ENCODE peak calls at places on chromosomes 12 and 14, in four cellular contexts. Y, G, V and W are unnamed samples.
A peak's percentile ranks its signal among the peaks of the same experiment; 100 is the strongest.

GRCh38 chr14:26174395-26174794 is 423.4 kb downstream of the NOVA1 start:
- DNase-seq in G (no peak), Y (no peak), V (no peak), W (no peak)

GRCh38 chr12:57027011-57027804 is 10.9 kb upstream of the TAC3 start:
- DNase-seq in Y (no peak), V (no peak), G (no peak), W (no peak)

GRCh38 chr12:14960548-14961465 is 594 bp downstream of the ARHGDIB start:
- DNase-seq in V (peak; percentile 49), G (peak; percentile 51), Y (no peak), W (peak; percentile 50)

GRCh38 chr12:77120156-77120555 is 54.8 kb upstream of the E2F7 start:
- DNase-seq in Y (no peak), V (no peak), G (peak; percentile 81), W (no peak)

GRCh38 chr12:109743076-109743910 is 29.7 kb downstream of the FAM222A start:
- DNase-seq in V (no peak), Y (no peak), G (no peak), W (no peak)

GRCh38 chr12:89797436-89797835 is 88.8 kb upstream of the ATP2B1 start:
- DNase-seq in Y (no peak), G (no peak), V (no peak), W (no peak)

GRCh38 chr14:52862652-52863338 is 71.4 kb upstream of the GNPNAT1 start:
- DNase-seq in Y (no peak), V (no peak), G (peak; percentile 81), W (no peak)

GRCh38 chr12:98645572-98646067 is 530 bp downstream of the APAF1 start:
- DNase-seq in G (peak; percentile 27), Y (peak; percentile 18), V (no peak), W (no peak)

GRCh38 chr14:73884438-73885190 is 2.0 kb upstream of the ZNF410 start:
- DNase-seq in V (no peak), Y (no peak), G (no peak), W (no peak)

GRCh38 chr12:107992870-107993451 is 136.1 kb upstream of the WSCD2 start:
- DNase-seq in V (no peak), Y (no peak), G (peak; percentile 29), W (no peak)

GRCh38 chr12:9941838-9942237 is 9.7 kb upstream of the CLEC2A start:
- DNase-seq in V (no peak), G (no peak), Y (no peak), W (no peak)

GRCh38 chr12:121513464-121514183 is 67.2 kb downstream of the KDM2B start:
- DNase-seq in G (peak; percentile 22), Y (no peak), V (no peak), W (no peak)

GRCh38 chr14:90561031-90561430 is 164.2 kb downstream of the CALM1 start:
- DNase-seq in V (no peak), G (no peak), Y (no peak), W (no peak)

GRCh38 chr12:132729541-132730320 is 19.1 kb downstream of the PGAM5 start:
- DNase-seq in V (no peak), Y (no peak), G (peak; percentile 32), W (no peak)

GRCh38 chr14:71319646-71320045 is 412.4 kb downstream of the PCNX1 start:
- DNase-seq in G (peak; percentile 32), Y (no peak), V (no peak), W (no peak)

GRCh38 chr12:101839324-101840283 is 8.8 kb upstream of the GNPTAB start:
- DNase-seq in V (peak; percentile 37), G (peak; percentile 70), Y (peak; percentile 27), W (peak; percentile 58)

GRCh38 chr14:103021817-103022668 is 35.3 kb downstream of the CDC42BPB start:
- DNase-seq in G (peak; percentile 33), Y (no peak), V (no peak), W (no peak)

GRCh38 chr14:64844272-64844671 is 35.4 kb downstream of the SPTB start:
- DNase-seq in V (no peak), Y (no peak), G (no peak), W (no peak)

GRCh38 chr12:33439587-33440011 is at the start of gene SYT10:
- DNase-seq in G (no peak), V (no peak), Y (no peak), W (no peak)

GRCh38 chr14:72948481-72949138 is 22.3 kb downstream of the DCAF4 start:
- DNase-seq in Y (peak; percentile 39), V (peak; percentile 34), G (peak; percentile 67), W (peak; percentile 64)

GRCh38 chr12:92570056-92570753 is 132.6 kb upstream of the PLEKHG7 start:
- DNase-seq in V (no peak), Y (peak; percentile 49), G (peak; percentile 76), W (no peak)

GRCh38 chr14:23442721-23443356 is 7.4 kb upstream of the MYH7 start:
- DNase-seq in Y (no peak), V (no peak), G (no peak), W (no peak)

GRCh38 chr12:29148065-29148957 is 767 bp upstream of the FAR2 start:
- DNase-seq in V (no peak), G (peak; percentile 49), Y (no peak), W (no peak)

GRCh38 chr12:51886021-51886710 is 1.7 kb upstream of the ANKRD33 start:
- DNase-seq in Y (no peak), G (peak; percentile 93), V (peak; percentile 22), W (peak; percentile 25)

GRCh38 chr14:24290746-24291145 is 8.8 kb downstream of the DHRS1 start:
- DNase-seq in G (no peak), V (no peak), Y (no peak), W (no peak)

GRCh38 chr14:21267886-21268611 is 1.2 kb downstream of the HNRNPC start:
- DNase-seq in Y (no peak), G (no peak), V (no peak), W (no peak)

GRCh38 chr12:49233842-49234526 is 30.9 kb upstream of the TUBA1C start:
- DNase-seq in V (no peak), G (no peak), Y (peak; percentile 70), W (no peak)

GRCh38 chr14:77752799-77753516 is 8.0 kb downstream of the SNW1 start:
- DNase-seq in G (no peak), V (no peak), Y (no peak), W (no peak)

GRCh38 chr14:64880382-64881121 is 845 bp upstream of the SPTB start:
- DNase-seq in G (peak; percentile 22), Y (peak; percentile 20), V (peak; percentile 55), W (peak; percentile 53)

GRCh38 chr14:89351364-89351957 is 65.6 kb downstream of the FOXN3 start:
- DNase-seq in V (no peak), Y (no peak), G (no peak), W (no peak)

GRCh38 chr12:39610626-39611025 is 9.0 kb downstream of the ABCD2 start:
- DNase-seq in V (no peak), Y (no peak), G (no peak), W (no peak)